ENCODE peak calls at places on chromosomes 13 and 19, in ten cellular contexts. Q is activated T-cell treated with anti-CD3 and anti-CD28 coated beads, Interleukin-2, amount 50 U/mL, for 72 hours; K is stimulated activated CD4-positive, alpha-beta T cell treated with anti-CD3 and anti-CD28 coated beads, Interleukin-12 subunit alpha, Interleukin-12 subunit beta, amount 100 ng/mL, for 48 hours; R is adrenal gland; P is KG1; B is GM04503; C is T-helper 2 cell; J is T-helper 17 cell; U is nephron progenitor cell; D is RPMI7951. G is an unnamed sample.

GRCh38 chr19:3404324-3405260 is 38.2 kb downstream of the NFIC start:
- DNase-seq in U (no peak), B (no peak), K (no peak), P (no peak), J (no peak), D (peak), R (peak), C (no peak), Q (no peak), G (no peak)

GRCh38 chr19:18364826-18365528 is 21.0 kb upstream of the GDF15 start:
- DNase-seq in P (no peak), K (no peak), B (peak), R (peak), Q (no peak), C (no peak), J (no peak), D (peak), U (no peak), G (peak)

GRCh38 chr13:76783798-76784197 is 102.4 kb downstream of the KCTD12 start:
- DNase-seq in J (no peak), Q (no peak), R (no peak), D (no peak), B (no peak), C (no peak), K (no peak), P (no peak), U (no peak), G (no peak)

GRCh38 chr13:87153371-87153770 is 517.8 kb upstream of the SLITRK5 start:
- DNase-seq in B (no peak), C (no peak), J (no peak), D (no peak), U (no peak), P (no peak), R (no peak), Q (no peak), K (no peak), G (no peak)

GRCh38 chr19:39420769-39421168 is 8.3 kb downstream of the PLEKHG2 start:
- DNase-seq in U (no peak), J (no peak), R (no peak), B (no peak), Q (no peak), P (no peak), K (no peak), D (no peak), C (no peak), G (no peak)

GRCh38 chr13:42064259-42064658 is 15.8 kb downstream of the DGKH start:
- DNase-seq in Q (no peak), R (no peak), D (peak), J (no peak), U (no peak), B (no peak), C (no peak), K (no peak), P (no peak), G (no peak)

GRCh38 chr13:109331898-109332297 is 454.5 kb downstream of the IRS2 start:
- DNase-seq in U (peak), P (no peak), J (no peak), R (no peak), C (no peak), D (peak), K (no peak), B (peak), Q (no peak), G (no peak)

GRCh38 chr19:42122691-42123607 is 9.3 kb downstream of the POU2F2 start:
- DNase-seq in P (no peak), K (peak), R (no peak), Q (peak), B (no peak), C (peak), D (peak), J (peak), U (no peak), G (no peak)

GRCh38 chr13:44842158-44842557 is 147.1 kb downstream of the NUFIP1 start:
- DNase-seq in J (no peak), B (peak), K (no peak), C (no peak), Q (no peak), D (peak), R (no peak), U (no peak), P (no peak), G (no peak)

GRCh38 chr13:95296326-95296939 is 4.8 kb downstream of the ABCC4 start:
- DNase-seq in P (no peak), B (no peak), R (peak), K (no peak), U (peak), D (peak), J (no peak), Q (peak), C (no peak), G (no peak)

GRCh38 chr13:99355267-99356215 is 48.3 kb upstream of the GPR183 start:
- DNase-seq in J (no peak), B (no peak), K (no peak), P (no peak), Q (no peak), U (no peak), R (no peak), D (no peak), C (no peak), G (no peak)

GRCh38 chr19:18589380-18590272 is 1.0 kb downstream of the REX1BD start:
- DNase-seq in C (no peak), U (peak), K (peak), J (peak), B (no peak), D (peak), P (no peak), Q (peak), R (peak), G (no peak)

GRCh38 chr13:33918199-33918932 is 100.4 kb downstream of the RFC3 start:
- DNase-seq in C (no peak), Q (no peak), U (no peak), P (no peak), D (peak), B (peak), J (no peak), R (peak), K (no peak), G (no peak)

GRCh38 chr13:50222569-50223332 is 207.5 kb downstream of the KCNRG start:
- DNase-seq in Q (no peak), K (no peak), J (no peak), R (peak), C (no peak), U (no peak), P (no peak), D (peak), B (peak), G (no peak)

GRCh38 chr19:3606690-3607289 is at the start of gene TBXA2R:
- DNase-seq in C (no peak), D (peak), P (no peak), U (peak), Q (peak), B (no peak), K (no peak), R (peak), J (no peak), G (peak)

GRCh38 chr13:43072394-43072793 is 49.0 kb downstream of the DNAJC15 start:
- DNase-seq in P (no peak), B (no peak), J (no peak), K (no peak), Q (no peak), U (no peak), C (no peak), D (peak), R (peak), G (no peak)

GRCh38 chr19:41945135-41945766 is 13.9 kb downstream of the RABAC1 start:
- DNase-seq in Q (peak), J (peak), C (peak), B (no peak), U (no peak), D (no peak), K (peak), R (peak), P (no peak), G (no peak)

GRCh38 chr13:25992076-25992475 is 59.7 kb downstream of the SHISA2 start:
- DNase-seq in B (no peak), C (no peak), D (no peak), P (no peak), R (no peak), J (no peak), U (no peak), K (no peak), Q (no peak), G (no peak)

GRCh38 chr19:31438401-31439269 is 89.4 kb upstream of the TSHZ3 start:
- DNase-seq in C (no peak), J (no peak), B (no peak), U (no peak), K (no peak), R (no peak), P (no peak), D (no peak), Q (no peak), G (no peak)

GRCh38 chr19:39590265-39590664 is 12.1 kb upstream of the LGALS13 start:
- DNase-seq in U (peak), J (no peak), K (no peak), B (no peak), P (no peak), C (no peak), D (peak), R (no peak), Q (no peak), G (no peak)

GRCh38 chr13:39353988-39354387 is 249.0 kb downstream of the LHFPL6 start:
- DNase-seq in D (peak), K (no peak), R (no peak), J (no peak), B (peak), P (no peak), Q (no peak), U (no peak), C (no peak), G (no peak)

G was measured in CMK.